ENCODE peak calls at places on chromosomes 3 and 15, in four cellular contexts. Q is foreskin fibroblast, L is heart right ventricle, M is GM13976. O is an unnamed sample.

GRCh38 chr15:50905055-50905454 is 3.4 kb upstream of the AP4E1 start:
- DNase-seq in Q (no peak), L (no peak), M (no peak), O (no peak)

GRCh38 chr3:10189557-10190374 is 25.0 kb downstream of the IRAK2 start:
- DNase-seq in L (peak), M (no peak), Q (peak), O (no peak)

GRCh38 chr15:68055224-68055705 is 1.1 kb downstream of the PIAS1 start:
- DNase-seq in Q (peak), L (no peak), M (peak), O (peak)

GRCh38 chr15:97718509-97718908 is 242.0 kb upstream of the ARRDC4 start:
- DNase-seq in M (no peak), L (no peak), Q (no peak), O (no peak)

GRCh38 chr3:138862531-138862923 is 27.8 kb upstream of the PIK3CB start:
- DNase-seq in L (no peak), M (no peak), Q (no peak), O (no peak)

GRCh38 chr3:24645047-24645446 is 150.4 kb upstream of the THRB start:
- DNase-seq in Q (no peak), M (no peak), L (no peak), O (no peak)

GRCh38 chr3:25423780-25424179 is 4.3 kb upstream of the RARB start:
- DNase-seq in Q (peak), M (no peak), L (no peak), O (no peak)

GRCh38 chr3:46708401-46709146 is 7.4 kb downstream of the TMIE start:
- DNase-seq in L (no peak), Q (no peak), M (no peak), O (no peak)

GRCh38 chr3:175338775-175339535 is 479.8 kb downstream of the NAALADL2 start:
- DNase-seq in L (no peak), M (no peak), Q (peak), O (no peak)

GRCh38 chr3:166390303-166390702 is 553.1 kb upstream of the BCHE start:
- DNase-seq in Q (no peak), L (no peak), M (no peak), O (no peak)

GRCh38 chr3:168094580-168094876 is 1.2 kb downstream of the GOLIM4 start:
- DNase-seq in L (peak), Q (no peak), M (no peak), O (no peak)

GRCh38 chr3:56323986-56324420 is 144.3 kb downstream of the ERC2 start:
- DNase-seq in Q (peak), M (no peak), L (no peak), O (no peak)

GRCh38 chr3:16511561-16512434 is 1.7 kb downstream of the RFTN1 start:
- DNase-seq in M (peak), Q (peak), L (peak), O (peak)

GRCh38 chr3:111729087-111729846 is 129.8 kb upstream of the PHLDB2 start:
- DNase-seq in L (peak), Q (peak), M (no peak), O (no peak)

GRCh38 chr3:187952849-187953248 is 201.1 kb upstream of the LPP start:
- DNase-seq in Q (no peak), L (no peak), M (no peak), O (no peak)

GRCh38 chr15:51833782-51834181 is 4.3 kb downstream of the TMOD3 start:
- DNase-seq in Q (no peak), L (no peak), M (no peak), O (no peak)

GRCh38 chr15:64851503-64851840 is 9.8 kb downstream of the PLEKHO2 start:
- DNase-seq in M (no peak), Q (peak), L (no peak), O (no peak)

GRCh38 chr3:40821316-40821715 is 296.6 kb downstream of the ZNF621 start:
- DNase-seq in M (no peak), Q (no peak), L (no peak), O (no peak)

GRCh38 chr3:178705925-178706324 is 169.7 kb downstream of the KCNMB2 start:
- DNase-seq in M (no peak), Q (peak), L (no peak), O (no peak)

GRCh38 chr3:113631143-113631542 is 65.3 kb downstream of the USF3 start:
- DNase-seq in Q (no peak), M (no peak), L (no peak), O (peak)

GRCh38 chr3:134613006-134613520 is 37.8 kb downstream of the KY start:
- DNase-seq in Q (no peak), M (no peak), L (no peak), O (no peak)

GRCh38 chr15:82709081-82709420 is 624 bp downstream of the AP3B2 start:
- DNase-seq in Q (peak), M (no peak), L (no peak), O (no peak)

GRCh38 chr3:2354702-2355101 is 256.0 kb downstream of the CNTN4 start:
- DNase-seq in Q (peak), M (no peak), L (no peak), O (no peak)

GRCh38 chr15:57323806-57324589 is 52.3 kb upstream of the CGNL1 start:
- DNase-seq in L (no peak), Q (peak), M (peak), O (peak)

DNA sequence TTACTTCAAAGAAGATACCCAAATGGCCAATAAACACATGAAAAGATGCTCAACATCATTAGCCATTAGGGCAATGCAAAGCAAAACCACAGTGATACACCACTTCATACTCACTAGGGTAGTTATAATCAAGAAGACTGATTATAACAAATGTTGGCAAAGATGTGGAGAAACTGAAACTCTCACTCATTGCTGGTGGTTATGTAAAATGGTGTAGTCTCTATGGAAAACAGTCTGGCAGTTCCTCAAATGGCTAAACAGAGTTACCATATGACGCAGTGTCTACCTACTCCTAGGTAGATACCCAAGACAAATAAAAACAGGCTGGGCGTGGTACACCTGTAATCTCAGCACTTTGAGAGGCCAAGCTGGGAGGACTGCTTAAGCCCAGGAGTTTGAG is 3.5 kb upstream of the ZFAND6 start:
- DNase-seq in L (no peak), M (no peak), Q (no peak), O (no peak)
- TF ChIP-seq CTCF in L (no peak), M (no peak), Q (no peak), O (no peak)

GRCh38 chr3:84974347-84974746 is 15.6 kb downstream of the CADM2 start:
- DNase-seq in M (no peak), L (no peak), Q (peak), O (no peak)
- TF ChIP-seq CTCF in M (no peak), L (no peak), Q (no peak), O (no peak)

GRCh38 chr3:179750720-179751328 is 98.0 kb downstream of the USP13 start:
- DNase-seq in M (no peak), Q (peak), L (no peak), O (no peak)
- TF ChIP-seq CTCF in M (peak), Q (peak), L (peak), O (peak)

GRCh38 chr15:72999586-72999985 is 52.7 kb upstream of the NEO1 start:
- DNase-seq in L (no peak), Q (no peak), M (no peak), O (no peak)

GRCh38 chr15:73005032-73005431 is 47.2 kb upstream of the NEO1 start:
- DNase-seq in Q (no peak), L (no peak), M (no peak), O (no peak)

GRCh38 chr15:73004462-73004861 is 47.8 kb upstream of the NEO1 start:
- DNase-seq in L (no peak), Q (no peak), M (no peak), O (no peak)

GRCh38 chr15:73001840-73002239 is 50.4 kb upstream of the NEO1 start:
- DNase-seq in Q (peak), L (no peak), M (no peak), O (no peak)

DNA sequence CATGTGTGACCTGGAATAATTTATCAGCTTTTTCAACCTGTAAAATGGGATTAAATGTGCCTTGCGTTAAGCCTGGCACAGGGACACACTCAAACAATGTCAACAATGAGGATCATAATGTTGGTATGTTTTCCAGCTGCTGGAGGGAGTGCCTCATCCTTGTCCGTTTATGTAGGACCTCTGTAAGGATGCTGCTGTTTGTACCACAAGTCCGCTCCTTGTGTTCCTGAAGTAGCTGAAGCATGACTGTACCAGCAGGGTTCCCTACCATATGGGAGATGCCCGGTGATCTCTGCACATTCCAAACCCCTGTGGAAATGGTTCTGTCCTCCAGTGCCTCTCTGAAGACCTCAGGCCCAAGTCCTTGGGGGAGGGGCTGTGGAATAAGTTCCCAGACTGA is 49.8 kb upstream of the NEO1 start:
- DNase-seq in L (no peak), M (no peak), Q (peak), O (no peak)
- TF ChIP-seq CTCF in L (no peak), M (no peak), Q (no peak), O (no peak)

GRCh38 chr3:174325834-174326705 is 533.1 kb upstream of the NAALADL2 start:
- DNase-seq in M (no peak), Q (peak), L (no peak), O (no peak)
- TF ChIP-seq CTCF in M (no peak), Q (peak), L (no peak), O (no peak)

DNA sequence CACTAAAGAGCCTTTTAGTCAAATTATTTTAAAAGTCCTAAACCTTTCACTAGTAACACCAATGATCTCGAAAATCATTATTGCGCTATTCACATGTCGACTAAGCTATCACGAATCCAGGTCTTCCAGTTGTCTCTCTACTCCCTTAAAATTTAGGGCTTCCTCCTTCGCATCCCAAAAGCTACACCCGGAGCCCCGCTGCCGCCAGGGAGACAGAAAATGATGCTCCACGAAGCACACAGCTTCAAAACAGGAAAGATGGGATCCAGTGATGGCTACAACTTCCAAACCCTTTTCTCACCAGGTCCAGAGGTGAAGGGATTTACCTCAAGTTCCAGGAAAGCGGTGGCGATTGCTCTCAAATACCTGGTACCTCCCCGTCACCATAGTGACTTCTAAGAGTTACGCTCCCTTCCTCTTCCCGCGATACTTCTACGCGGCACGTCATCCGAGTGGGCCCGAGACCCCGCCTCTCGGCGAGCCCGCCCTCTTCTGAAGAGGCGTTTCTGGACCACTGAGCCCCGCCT is at the start of gene IFT80:
- DNase-seq in Q (peak), M (peak), L (peak), O (peak)
- TF ChIP-seq CTCF in Q (no peak), M (no peak), L (no peak), O (no peak)

O was measured in GM20000.